ENCODE peak calls at places on chromosomes 1 and 21, in ten cellular contexts. F is GM12878, Z is mucosa of descending colon, X is endothelial cell, M is AG09319, C is brain microvascular endothelial cell, U is lower leg skin, R is Peyer's patch, V is prostate gland, B is GM06990. E is an unnamed sample.

GRCh38 chr1:59178339-59178744 is 118.6 kb upstream of the FGGY start:
- DNase-seq in F (no peak), Z (peak; percentile 14), X (no peak), M (no peak), C (peak; percentile 75), U (no peak), R (no peak), V (no peak), B (no peak), E (no peak)

GRCh38 chr21:45202889-45203288 is 84.8 kb downstream of the POFUT2 start:
- DNase-seq in F (no peak), Z (no peak), X (no peak), M (no peak), C (no peak), U (no peak), R (no peak), V (no peak), B (no peak), E (no peak)

GRCh38 chr1:211639500-211640361 is 35.7 kb downstream of the NEK2 start:
- DNase-seq in F (no peak), Z (no peak), X (no peak), M (peak; percentile 83), C (peak; percentile 96), U (peak; percentile 77), R (no peak), V (no peak), B (no peak), E (no peak)

GRCh38 chr21:31117046-31117916 is 79.0 kb upstream of the KRTAP19-8 start:
- DNase-seq in F (no peak), Z (no peak), X (no peak), M (no peak), C (peak; percentile 69), U (no peak), R (no peak), V (no peak), B (no peak), E (peak; percentile 31)

GRCh38 chr1:169776440-169776839 is 18.3 kb downstream of the METTL18 start:
- DNase-seq in F (no peak), Z (no peak), X (no peak), M (no peak), C (no peak), U (no peak), R (no peak), V (no peak), B (no peak), E (no peak)

GRCh38 chr1:180343931-180344406 is 113.9 kb downstream of the LHX4 start:
- DNase-seq in F (peak; percentile 30), Z (peak; percentile 92), X (no peak), M (no peak), C (peak; percentile 28), U (no peak), R (no peak), V (no peak), B (no peak), E (peak; percentile 27)

GRCh38 chr1:243745361-243745760 is 104.7 kb downstream of the AKT3 start:
- DNase-seq in F (no peak), Z (no peak), X (no peak), M (no peak), C (peak; percentile 24), U (no peak), R (no peak), V (no peak), B (no peak), E (peak; percentile 11)

GRCh38 chr21:38965241-38965640 is 159.5 kb downstream of the ETS2 start:
- DNase-seq in F (no peak), Z (no peak), X (no peak), M (no peak), C (peak; percentile 27), U (no peak), R (no peak), V (no peak), B (no peak), E (no peak)

GRCh38 chr1:228162286-228163003 is 3.2 kb upstream of the IBA57 start:
- DNase-seq in F (no peak), Z (no peak), X (no peak), M (no peak), C (no peak), U (no peak), R (no peak), V (no peak), B (no peak), E (no peak)

GRCh38 chr1:3319874-3320245 is 134.6 kb upstream of the ARHGEF16 start:
- DNase-seq in F (no peak), Z (peak; percentile 89), X (peak; percentile 46), M (no peak), C (peak; percentile 73), U (no peak), R (peak; percentile 74), V (peak; percentile 52), B (peak; percentile 23), E (peak; percentile 72)

GRCh38 chr1:24932284-24932683 is 2.2 kb upstream of the RUNX3 start:
- DNase-seq in F (no peak), Z (peak; percentile 66), X (peak; percentile 84), M (no peak), C (no peak), U (no peak), R (peak; percentile 79), V (no peak), B (peak; percentile 76), E (peak; percentile 72)

GRCh38 chr1:179017383-179018326 is 8.0 kb upstream of the FAM20B start:
- DNase-seq in F (no peak), Z (peak; percentile 53), X (no peak), M (no peak), C (no peak), U (no peak), R (no peak), V (no peak), B (no peak), E (no peak)

GRCh38 chr1:86714159-86714558 is 9.8 kb downstream of the SH3GLB1 start:
- DNase-seq in F (no peak), Z (no peak), X (no peak), M (no peak), C (no peak), U (no peak), R (no peak), V (no peak), B (no peak), E (peak; percentile 37)

GRCh38 chr1:108049083-108049819 is 84.3 kb upstream of the VAV3 start:
- DNase-seq in F (no peak), Z (peak; percentile 34), X (peak; percentile 55), M (no peak), C (peak; percentile 32), U (peak; percentile 91), R (no peak), V (no peak), B (no peak), E (peak; percentile 64)

GRCh38 chr1:48107516-48107915 is 110.3 kb upstream of the TRABD2B start:
- DNase-seq in F (no peak), Z (no peak), X (no peak), M (no peak), C (no peak), U (no peak), R (no peak), V (no peak), B (no peak), E (no peak)

GRCh38 chr1:171126504-171126903 is 35.8 kb downstream of the FMO3 start:
- DNase-seq in F (no peak), Z (no peak), X (no peak), M (no peak), C (no peak), U (peak; percentile 90), R (no peak), V (peak; percentile 91), B (no peak), E (no peak)

GRCh38 chr1:234602334-234603220 is 7.4 kb downstream of the IRF2BP2 start:
- DNase-seq in F (no peak), Z (peak; percentile 72), X (no peak), M (no peak), C (peak; percentile 92), U (peak; percentile 75), R (no peak), V (peak; percentile 76), B (no peak), E (peak; percentile 90)

GRCh38 chr21:21673959-21674358 is 675.8 kb downstream of the NCAM2 start:
- DNase-seq in F (no peak), Z (no peak), X (no peak), M (no peak), C (no peak), U (no peak), R (no peak), V (no peak), B (no peak), E (no peak)

GRCh38 chr1:1075148-1075935 is 1.2 kb upstream of the RNF223 start:
- DNase-seq in F (no peak), Z (no peak), X (peak; percentile 6), M (no peak), C (no peak), U (no peak), R (no peak), V (no peak), B (no peak), E (no peak)

GRCh38 chr1:53896673-53897229 is 2.8 kb downstream of the DIO1 start:
- DNase-seq in F (no peak), Z (peak; percentile 44), X (no peak), M (peak; percentile 89), C (no peak), U (no peak), R (no peak), V (peak; percentile 20), B (no peak), E (no peak)

GRCh38 chr1:156705918-156706646 is 699 bp upstream of the CRABP2 start:
- DNase-seq in F (no peak), Z (peak; percentile 69), X (peak; percentile 71), M (no peak), C (no peak), U (peak; percentile 96), R (peak; percentile 64), V (peak; percentile 57), B (peak; percentile 63), E (peak; percentile 67)

GRCh38 chr1:78009276-78009675 is 4.5 kb downstream of the DNAJB4 start:
- DNase-seq in F (no peak), Z (no peak), X (no peak), M (no peak), C (no peak), U (no peak), R (no peak), V (no peak), B (no peak), E (no peak)
- TF ChIP-seq CTCF in F (no peak), Z (no peak), X (no peak), M (no peak), C (no peak), U (no peak), R (no peak), V (no peak), B (no peak), E (no peak)

GRCh38 chr1:6033986-6034749 is 11.5 kb upstream of the KCNAB2 start:
- DNase-seq in F (no peak), Z (peak; percentile 61), X (peak; percentile 82), M (no peak), C (peak; percentile 28), U (no peak), R (peak; percentile 75), V (no peak), B (no peak), E (peak; percentile 51)
- TF ChIP-seq CTCF in F (peak; percentile 51), Z (peak; percentile 40), X (peak; percentile 90), M (peak; percentile 59), C (peak; percentile 85), U (no peak), R (no peak), V (no peak), B (peak; percentile 62), E (peak; percentile 46)

GRCh38 chr1:32414186-32414886 is 20.1 kb upstream of the BSDC1 start:
- DNase-seq in F (no peak), Z (no peak), X (no peak), M (no peak), C (no peak), U (no peak), R (no peak), V (no peak), B (no peak), E (no peak)
- TF ChIP-seq CTCF in F (no peak), Z (no peak), X (peak; percentile 47), M (no peak), C (no peak), U (no peak), R (no peak), V (no peak), B (no peak), E (no peak)

GRCh38 chr1:95753382-95754016 is 519.5 kb downstream of the RWDD3 start:
- DNase-seq in F (no peak), Z (no peak), X (no peak), M (no peak), C (no peak), U (no peak), R (no peak), V (no peak), B (no peak), E (no peak)
- TF ChIP-seq CTCF in F (no peak), Z (no peak), X (no peak), M (no peak), C (no peak), U (no peak), R (no peak), V (no peak), B (no peak), E (no peak)

E was measured in NB4.